ENCODE peak calls at places on chromosomes 3 and 15, in eight cellular contexts. One of them, this sample, is unnamed.
A peak's percentile ranks its signal among the peaks of the same experiment; 100 is the strongest.

GRCh38 chr3:84974347-84974746 is 15.6 kb downstream of the CADM2 start:
- DNase-seq in mammary epithelial cell: no peak
- DNase-seq in nucleus accumbens: no peak
- DNase-seq in hippocampal formation: no peak
- DNase-seq in T-cell: no peak
- DNase-seq in upper lobe of right lung: no peak
- DNase-seq in activated T-cell treated with anti-CD3 and anti-CD28 coated beads, Interleukin-2, amount 50 U/mL, for 72 hours: no peak
- DNase-seq in fibroblast of the aortic adventitia: no peak
- DNase-seq in this sample: no peak

GRCh38 chr3:123290107-123290930 is 88.6 kb downstream of the SEC22A start:
- DNase-seq in activated T-cell treated with anti-CD3 and anti-CD28 coated beads, Interleukin-2, amount 50 U/mL, for 72 hours: no peak
- DNase-seq in upper lobe of right lung: no peak
- DNase-seq in mammary epithelial cell: no peak
- DNase-seq in T-cell: no peak
- DNase-seq in nucleus accumbens: no peak
- DNase-seq in fibroblast of the aortic adventitia: no peak
- DNase-seq in hippocampal formation: no peak
- DNase-seq in this sample: no peak

GRCh38 chr15:73575636-73576247 is 57.4 kb downstream of the NPTN start:
- DNase-seq in fibroblast of the aortic adventitia: peak; percentile 22
- DNase-seq in T-cell: no peak
- DNase-seq in mammary epithelial cell: peak; percentile 97
- DNase-seq in upper lobe of right lung: peak; percentile 70
- DNase-seq in nucleus accumbens: no peak
- DNase-seq in hippocampal formation: no peak
- DNase-seq in activated T-cell treated with anti-CD3 and anti-CD28 coated beads, Interleukin-2, amount 50 U/mL, for 72 hours: no peak
- DNase-seq in this sample: peak; percentile 76

GRCh38 chr15:80695911-80696651 is 971 bp downstream of the ABHD17C start:
- DNase-seq in T-cell: peak; percentile 27
- DNase-seq in activated T-cell treated with anti-CD3 and anti-CD28 coated beads, Interleukin-2, amount 50 U/mL, for 72 hours: peak; percentile 28
- DNase-seq in upper lobe of right lung: peak; percentile 78
- DNase-seq in mammary epithelial cell: peak; percentile 58
- DNase-seq in fibroblast of the aortic adventitia: peak; percentile 29
- DNase-seq in hippocampal formation: no peak
- DNase-seq in nucleus accumbens: peak; percentile 22
- DNase-seq in this sample: peak; percentile 42

GRCh38 chr3:13305623-13306022 is 114.5 kb downstream of the NUP210 start:
- DNase-seq in hippocampal formation: no peak
- DNase-seq in nucleus accumbens: no peak
- DNase-seq in activated T-cell treated with anti-CD3 and anti-CD28 coated beads, Interleukin-2, amount 50 U/mL, for 72 hours: no peak
- DNase-seq in fibroblast of the aortic adventitia: no peak
- DNase-seq in upper lobe of right lung: no peak
- DNase-seq in mammary epithelial cell: no peak
- DNase-seq in T-cell: no peak
- DNase-seq in this sample: no peak

GRCh38 chr3:182740710-182741109 is 52.6 kb upstream of the ATP11B start:
- DNase-seq in mammary epithelial cell: peak; percentile 75
- DNase-seq in T-cell: no peak
- DNase-seq in activated T-cell treated with anti-CD3 and anti-CD28 coated beads, Interleukin-2, amount 50 U/mL, for 72 hours: no peak
- DNase-seq in hippocampal formation: no peak
- DNase-seq in upper lobe of right lung: no peak
- DNase-seq in nucleus accumbens: no peak
- DNase-seq in fibroblast of the aortic adventitia: no peak
- DNase-seq in this sample: peak; percentile 7

GRCh38 chr15:26954403-26954802 is 16.6 kb upstream of the GABRG3 start:
- DNase-seq in hippocampal formation: no peak
- DNase-seq in upper lobe of right lung: no peak
- DNase-seq in activated T-cell treated with anti-CD3 and anti-CD28 coated beads, Interleukin-2, amount 50 U/mL, for 72 hours: no peak
- DNase-seq in nucleus accumbens: no peak
- DNase-seq in T-cell: no peak
- DNase-seq in fibroblast of the aortic adventitia: no peak
- DNase-seq in mammary epithelial cell: no peak
- DNase-seq in this sample: no peak

GRCh38 chr3:118501152-118501551 is 533.5 kb downstream of the IGSF11 start:
- DNase-seq in T-cell: no peak
- DNase-seq in mammary epithelial cell: peak; percentile 20
- DNase-seq in hippocampal formation: peak; percentile 46
- DNase-seq in nucleus accumbens: peak; percentile 21
- DNase-seq in upper lobe of right lung: peak; percentile 62
- DNase-seq in activated T-cell treated with anti-CD3 and anti-CD28 coated beads, Interleukin-2, amount 50 U/mL, for 72 hours: no peak
- DNase-seq in fibroblast of the aortic adventitia: no peak
- DNase-seq in this sample: peak; percentile 66

GRCh38 chr15:22227961-22228762 is 147.8 kb downstream of the OR4M2 start:
- DNase-seq in fibroblast of the aortic adventitia: no peak
- DNase-seq in nucleus accumbens: no peak
- DNase-seq in mammary epithelial cell: no peak
- DNase-seq in activated T-cell treated with anti-CD3 and anti-CD28 coated beads, Interleukin-2, amount 50 U/mL, for 72 hours: no peak
- DNase-seq in T-cell: no peak
- DNase-seq in hippocampal formation: no peak
- DNase-seq in upper lobe of right lung: peak; percentile 48
- DNase-seq in this sample: no peak

GRCh38 chr3:158074591-158074990 is 31.6 kb downstream of the SHOX2 start:
- DNase-seq in nucleus accumbens: no peak
- DNase-seq in fibroblast of the aortic adventitia: no peak
- DNase-seq in T-cell: no peak
- DNase-seq in hippocampal formation: no peak
- DNase-seq in activated T-cell treated with anti-CD3 and anti-CD28 coated beads, Interleukin-2, amount 50 U/mL, for 72 hours: no peak
- DNase-seq in mammary epithelial cell: no peak
- DNase-seq in upper lobe of right lung: no peak
- DNase-seq in this sample: no peak

GRCh38 chr3:46472056-46472455 is 7.4 kb upstream of the LTF start:
- DNase-seq in mammary epithelial cell: no peak
- DNase-seq in nucleus accumbens: no peak
- DNase-seq in fibroblast of the aortic adventitia: no peak
- DNase-seq in upper lobe of right lung: no peak
- DNase-seq in hippocampal formation: no peak
- DNase-seq in activated T-cell treated with anti-CD3 and anti-CD28 coated beads, Interleukin-2, amount 50 U/mL, for 72 hours: no peak
- DNase-seq in T-cell: no peak
- DNase-seq in this sample: no peak

This sample was measured in astrocyte of the hippocampus.